ENCODE peak calls at places on chromosomes 4 and X, in four cellular contexts. L is body of pancreas, F is GM23338, U is spleen. Q is an unnamed sample. For H3K4me1 and H3K36me3, the result is how much of the 10 kb centered on the place peaks cover.

GRCh38 chr4:170420255-170420693 is 330.5 kb upstream of the AADAT start:
- DNase-seq in U (no peak), L (no peak), F (no peak), Q (no peak)

GRCh38 chr4:158590219-158590618 is 68.5 kb downstream of the RXFP1 start:
- DNase-seq in U (no peak), L (no peak), F (no peak), Q (no peak)

GRCh38 chr4:185028625-185029024 is 10.3 kb downstream of the HELT start:
- DNase-seq in L (no peak), F (no peak), U (no peak), Q (no peak)

GRCh38 chr4:168848977-168849687 is 160.9 kb downstream of the CBR4 start:
- DNase-seq in U (no peak), L (no peak), F (peak), Q (no peak)

GRCh38 chr4:147727476-147728028 is 4.3 kb upstream of the ARHGAP10 start:
- DNase-seq in L (no peak), U (no peak), F (no peak), Q (no peak)

GRCh38 chr4:76194325-76194724 is 19.3 kb downstream of the SCARB2 start:
- DNase-seq in F (no peak), U (no peak), L (no peak), Q (no peak)

GRCh38 chrX:39335447-39336235 is 534.4 kb downstream of the MID1IP1 start:
- DNase-seq in L (no peak), U (no peak), F (no peak), Q (no peak)

GRCh38 chr4:78065514-78066192 is 8.5 kb downstream of the FRAS1 start:
- DNase-seq in L (no peak), F (peak), U (no peak), Q (no peak)

GRCh38 chr4:148224476-148224875 is 217.7 kb downstream of the NR3C2 start:
- DNase-seq in L (no peak), U (no peak), F (no peak), Q (no peak)

GRCh38 chrX:136205882-136206281 is 45.3 kb downstream of the MAP7D3 start:
- DNase-seq in U (no peak), F (peak), L (no peak), Q (no peak)

GRCh38 chr4:10183462-10183861 is 66.9 kb upstream of the WDR1 start:
- DNase-seq in U (no peak), L (no peak), F (no peak), Q (no peak)

GRCh38 chr4:98746530-98746929 is 88.1 kb upstream of the TSPAN5 start:
- DNase-seq in F (no peak), L (no peak), U (no peak), Q (no peak)

GRCh38 chr4:24979554-24979953 is 51.2 kb downstream of the LGI2 start:
- DNase-seq in L (no peak), U (no peak), F (no peak), Q (peak)

GRCh38 chr4:4825431-4825830 is 34.0 kb upstream of the MSX1 start:
- DNase-seq in U (no peak), L (no peak), F (no peak), Q (no peak)

GRCh38 chrX:139429913-139430312 is 100.6 kb upstream of the F9 start:
- DNase-seq in F (peak), U (no peak), L (no peak), Q (no peak)

GRCh38 chr4:183094393-183095198 is 4.5 kb upstream of the WWC2 start:
- DNase-seq in L (no peak), U (no peak), F (no peak), Q (no peak)

GRCh38 chrX:37383313-37383712 is 34.1 kb downstream of the PRRG1 start:
- DNase-seq in L (no peak), F (no peak), U (no peak), Q (no peak)

GRCh38 chr4:122666527-122667245 is 45.8 kb upstream of the IL21 start:
- DNase-seq in U (no peak), F (no peak), L (no peak), Q (no peak)

GRCh38 chr4:121050251-121050650 is 22.1 kb downstream of the NDNF start:
- DNase-seq in F (peak), U (no peak), L (no peak), Q (no peak)

GRCh38 chr4:13478707-13479106 is 5.4 kb downstream of the RAB28 start:
- DNase-seq in F (no peak), U (no peak), L (no peak), Q (no peak)

GRCh38 chrX:42755820-42756219 is 22.1 kb downstream of the PPP1R2C start:
- DNase-seq in F (no peak), L (no peak), U (no peak), Q (peak)

GRCh38 chr4:155342142-155342541 is 34.6 kb downstream of the MAP9 start:
- DNase-seq in L (no peak), F (no peak), U (no peak), Q (no peak)

GRCh38 chr4:118711047-118711446 is 25.9 kb downstream of the METTL14 start:
- DNase-seq in F (no peak), L (no peak), U (no peak), Q (no peak)

DNA sequence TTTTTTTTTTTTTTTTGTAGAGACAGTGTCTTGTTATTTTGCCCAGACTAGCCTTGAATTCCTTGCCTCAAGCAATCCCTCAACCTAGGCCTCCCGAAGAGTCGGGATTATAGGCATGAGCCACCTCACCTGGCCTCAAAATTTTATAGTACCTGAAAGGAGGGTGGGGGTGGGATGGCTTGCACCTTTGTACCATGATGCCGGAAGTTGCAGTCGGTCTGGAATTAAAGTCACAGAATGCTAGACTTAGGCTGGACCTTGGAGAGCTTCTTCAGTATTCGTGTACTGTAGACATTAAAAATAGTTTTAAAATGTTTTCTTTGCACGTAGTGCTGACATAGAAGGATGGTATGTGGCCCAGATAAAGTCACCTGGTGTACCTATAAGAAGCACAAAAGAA is 280.9 kb downstream of the STIM2 start:
- DNase-seq in F (no peak), L (no peak), U (no peak), Q (no peak)
- TF ChIP-seq CTCF in F (no peak), L (no peak), U (no peak), Q (no peak)

GRCh38 chrX:153824348-153824747 is 6.0 kb downstream of the PDZD4 start:
- DNase-seq in F (no peak), U (peak), L (no peak), Q (no peak)
- H3K4me1 ChIP-seq in F (half or more), U (under half), L (under half), Q (under half)

GRCh38 chr4:152007108-152007507 is 246.3 kb upstream of the GATB start:
- DNase-seq in F (no peak), U (no peak), L (no peak), Q (no peak)
- H3K36me3 ChIP-seq in F (under half), U (under half), L (under half), Q (under half)

DNA sequence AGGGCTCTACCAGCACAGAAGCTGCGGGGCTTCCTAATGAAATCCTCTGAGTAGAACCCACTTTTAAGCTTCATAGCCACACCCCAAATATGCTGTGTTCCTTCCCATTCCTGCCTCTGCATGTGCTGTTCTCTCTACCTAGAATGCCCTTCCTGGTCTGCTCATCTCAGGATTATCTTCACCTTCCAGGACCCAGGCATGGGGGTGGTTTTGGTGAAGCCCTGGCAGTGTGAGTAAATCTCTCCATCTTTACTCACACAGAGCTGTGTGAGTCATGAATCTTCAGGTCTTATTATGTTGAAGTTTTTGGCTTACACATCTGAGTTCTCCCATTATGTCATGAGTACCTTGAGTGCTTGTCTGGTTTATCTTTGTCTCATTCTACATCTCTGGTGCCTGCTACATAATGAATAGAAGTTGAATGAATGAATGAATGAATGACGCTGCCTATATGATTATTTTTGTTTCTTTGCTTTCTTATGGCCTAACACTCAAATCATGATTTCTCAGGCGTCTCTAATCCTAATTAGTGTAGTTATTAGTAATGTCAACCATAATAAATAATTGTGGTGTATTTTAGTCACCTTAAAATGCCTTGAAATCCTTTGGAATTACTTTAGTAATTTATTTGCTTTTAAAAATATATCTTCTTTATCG is 41.9 kb downstream of the HADH start:
- DNase-seq in L (no peak), U (no peak), F (peak), Q (no peak)
- TF ChIP-seq CTCF in L (no peak), U (no peak), F (no peak), Q (no peak)

GRCh38 chr4:151319490-151319889 is 5.9 kb downstream of the SH3D19 start:
- DNase-seq in U (no peak), F (no peak), L (no peak), Q (no peak)

GRCh38 chr4:151316645-151317044 is 8.8 kb downstream of the SH3D19 start:
- DNase-seq in F (no peak), L (no peak), U (no peak), Q (no peak)

GRCh38 chr4:151321586-151321985 is 3.8 kb downstream of the SH3D19 start:
- DNase-seq in L (no peak), F (no peak), U (no peak), Q (no peak)

GRCh38 chr4:151315212-151315886 is 10.1 kb downstream of the SH3D19 start:
- DNase-seq in F (no peak), U (no peak), L (no peak), Q (no peak)

GRCh38 chr4:151318310-151319006 is 6.9 kb downstream of the SH3D19 start:
- DNase-seq in F (no peak), U (no peak), L (no peak), Q (no peak)
- H3K4me1 ChIP-seq in F (under half), U (under half), L (under half), Q (under half)

GRCh38 chr4:102732678-102733445 is 27.9 kb downstream of the MANBA start:
- DNase-seq in L (no peak), F (no peak), U (no peak), Q (no peak)

GRCh38 chr4:102735578-102735977 is 25.2 kb downstream of the MANBA start:
- DNase-seq in L (no peak), F (no peak), U (no peak), Q (no peak)

GRCh38 chr4:102734591-102735385 is 26.0 kb downstream of the MANBA start:
- DNase-seq in L (no peak), F (no peak), U (no peak), Q (no peak)

GRCh38 chr4:102734116-102734515 is 26.7 kb downstream of the MANBA start:
- DNase-seq in U (no peak), F (no peak), L (no peak), Q (no peak)

DNA sequence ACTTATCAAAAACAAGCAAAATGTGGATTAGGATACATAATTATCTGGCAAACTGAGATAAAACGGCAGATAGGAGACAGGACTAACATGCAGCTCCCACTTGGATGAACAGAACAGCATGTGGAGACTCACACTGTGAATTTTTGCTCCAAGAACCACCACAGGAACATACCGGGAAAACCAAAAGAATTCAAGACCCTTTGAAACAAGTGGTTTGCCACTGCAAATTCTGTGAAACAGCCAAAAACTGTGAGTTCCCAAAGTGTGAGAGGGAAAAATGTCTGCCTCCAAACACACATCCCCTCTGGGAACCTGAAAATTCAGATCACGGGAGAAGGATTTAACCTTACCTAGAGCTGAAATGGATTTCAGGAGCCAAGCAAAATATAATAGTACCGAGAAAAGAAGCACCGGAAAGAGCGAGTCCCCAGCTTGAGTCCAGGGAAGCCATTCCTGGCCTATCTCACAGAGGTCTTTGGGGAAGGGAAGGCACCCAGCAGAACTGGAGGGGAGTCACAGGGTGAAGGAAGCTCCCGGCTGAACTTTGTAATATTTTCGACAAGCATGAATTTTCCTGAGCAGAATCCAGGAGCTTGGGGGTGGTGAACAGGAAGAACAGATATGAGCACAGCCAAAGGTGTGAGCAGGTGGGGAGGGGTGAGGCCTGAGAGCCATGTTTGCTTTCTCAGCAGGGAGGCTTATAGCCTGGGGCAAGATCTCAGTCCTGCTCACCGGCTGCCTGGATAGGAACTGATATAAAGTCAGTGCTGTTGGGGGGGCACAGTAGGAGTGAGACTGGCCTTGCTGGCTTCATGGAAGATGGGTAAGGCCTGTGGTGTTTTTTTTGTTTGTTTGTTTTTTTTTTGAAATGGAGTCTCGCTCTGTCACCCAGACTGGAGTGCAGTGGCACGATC is 23.9 kb downstream of the MANBA start:
- DNase-seq in L (no peak), U (no peak), F (peak), Q (no peak)
- H3K36me3 ChIP-seq in L (under half), U (under half), F (under half), Q (under half)

DNA sequence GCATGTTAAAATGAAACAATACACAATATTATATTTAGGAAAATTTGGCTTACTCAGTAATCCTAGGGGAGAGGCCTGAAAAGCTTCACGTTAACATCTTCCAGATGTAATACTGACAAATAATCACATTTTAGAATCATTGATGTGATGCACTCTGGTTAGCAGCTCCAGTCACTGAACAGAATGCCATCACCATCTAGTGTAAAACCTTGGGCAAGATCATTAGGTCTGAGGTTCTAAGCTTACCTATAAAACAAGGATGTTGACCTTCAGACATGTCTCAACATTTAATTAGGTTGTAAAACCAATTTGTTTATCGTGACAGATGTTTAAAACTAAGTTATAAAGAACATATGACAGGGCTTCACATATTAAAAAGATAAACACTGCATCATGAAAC is 1704.8 kb downstream of the STIM2 start:
- DNase-seq in F (no peak), U (no peak), L (no peak), Q (no peak)
- TF ChIP-seq CTCF in F (no peak), U (no peak), L (no peak), Q (no peak)

Q was measured in lung.